ENCODE peak calls at places on chromosomes 3 and 15, in six cellular contexts. T is fibroblast of the aortic adventitia, I is thoracic aorta, K is Peyer's patch, O is cardiac muscle cell, U is GM23338. X is an unnamed sample.

GRCh38 chr3:150745832-150746231 is 17.1 kb downstream of the SIAH2 start:
- DNase-seq in K (no peak), U (no peak), T (no peak), O (no peak), I (no peak), X (no peak)

GRCh38 chr3:58150800-58151199 is 60.0 kb downstream of the DNASE1L3 start:
- DNase-seq in U (no peak), I (no peak), T (no peak), K (no peak), O (no peak), X (no peak)

GRCh38 chr3:131750256-131750655 is 247.5 kb upstream of the MRPL3 start:
- DNase-seq in O (no peak), T (no peak), K (no peak), U (no peak), I (no peak), X (no peak)

GRCh38 chr3:73805435-73805834 is 180.7 kb upstream of the PDZRN3 start:
- DNase-seq in O (peak), I (peak), T (peak), K (no peak), U (no peak), X (no peak)

GRCh38 chr15:48028712-48029111 is 92.1 kb upstream of the SLC24A5 start:
- DNase-seq in U (no peak), T (no peak), K (no peak), I (no peak), O (no peak), X (no peak)

GRCh38 chr3:79203144-79203519 is 564.7 kb downstream of the ROBO1 start:
- DNase-seq in I (no peak), K (no peak), O (no peak), U (no peak), T (no peak), X (no peak)

GRCh38 chr3:188874576-188874975 is 297.2 kb upstream of the TPRG1 start:
- DNase-seq in U (no peak), T (no peak), O (no peak), K (no peak), I (no peak), X (no peak)

GRCh38 chr3:45140392-45140791 is 5.8 kb downstream of the CDCP1 start:
- DNase-seq in O (no peak), U (no peak), K (no peak), I (no peak), T (peak), X (peak)

GRCh38 chr15:29278436-29279099 is 8.9 kb upstream of the NSMCE3 start:
- DNase-seq in K (no peak), O (peak), I (no peak), T (peak), U (no peak), X (peak)

GRCh38 chr15:75104804-75105557 is 81.6 kb downstream of the PPCDC start:
- DNase-seq in K (no peak), I (no peak), U (no peak), O (peak), T (peak), X (peak)

GRCh38 chr3:64223809-64224570 is 1.3 kb downstream of the PRICKLE2 start:
- DNase-seq in K (no peak), I (no peak), U (no peak), T (peak), O (peak), X (peak)

GRCh38 chr3:15451468-15452113 is 24.2 kb downstream of the EAF1 start:
- DNase-seq in U (no peak), K (no peak), I (no peak), T (no peak), O (no peak), X (no peak)

GRCh38 chr15:69476704-69477473 is 24.3 kb downstream of the RPLP1 start:
- DNase-seq in U (no peak), I (no peak), K (no peak), T (no peak), O (no peak), X (no peak)

GRCh38 chr3:50549226-50549625 is 18.3 kb downstream of the C3orf18 start:
- DNase-seq in T (no peak), K (no peak), O (no peak), U (no peak), I (no peak), X (no peak)

GRCh38 chr3:126033051-126033745 is 50.7 kb downstream of the SLC41A3 start:
- DNase-seq in U (no peak), K (no peak), I (no peak), T (no peak), O (no peak), X (no peak)

GRCh38 chr15:89874926-89875564 is 18.7 kb downstream of the AP3S2 start:
- DNase-seq in U (peak), O (peak), K (peak), I (peak), T (peak), X (peak)

GRCh38 chr3:196643201-196643749 is 3.8 kb downstream of the NRROS start:
- DNase-seq in K (no peak), I (no peak), U (no peak), O (no peak), T (no peak), X (no peak)

GRCh38 chr3:27596920-27597319 is 112.7 kb upstream of the SLC4A7 start:
- DNase-seq in O (peak), I (no peak), T (peak), K (no peak), U (no peak), X (peak)

GRCh38 chr3:127469760-127470159 is 120.8 kb downstream of the TPRA1 start:
- DNase-seq in I (no peak), U (no peak), K (no peak), O (no peak), T (no peak), X (no peak)

GRCh38 chr15:77118787-77119410 is 48.0 kb upstream of the TSPAN3 start:
- DNase-seq in K (no peak), I (no peak), O (peak), U (peak), T (peak), X (peak)

GRCh38 chr3:60046212-60046611 is 996.4 kb upstream of the CFAP20DC start:
- DNase-seq in T (no peak), U (no peak), I (no peak), O (no peak), K (no peak), X (no peak)

GRCh38 chr3:151548206-151548605 is 87.3 kb upstream of the IGSF10 start:
- DNase-seq in K (no peak), U (no peak), O (no peak), I (no peak), T (no peak), X (no peak)

GRCh38 chr15:66131200-66131599 is 122.3 kb downstream of the MEGF11 start:
- DNase-seq in K (no peak), I (no peak), U (no peak), O (no peak), T (no peak), X (no peak)

GRCh38 chr3:69239063-69239462 is 116.7 kb upstream of the LMOD3 start:
- DNase-seq in K (no peak), T (no peak), I (no peak), U (peak), O (peak), X (no peak)

GRCh38 chr15:66298803-66299251 is 5.5 kb downstream of the DIS3L start:
- DNase-seq in K (no peak), O (no peak), T (no peak), U (no peak), I (no peak), X (no peak)

GRCh38 chr15:98720577-98720976 is 72.2 kb downstream of the IGF1R start:
- DNase-seq in I (no peak), O (no peak), U (no peak), T (no peak), K (no peak), X (no peak)

GRCh38 chr3:2961576-2961975 is 148.6 kb downstream of the IL5RA start:
- DNase-seq in K (no peak), U (no peak), T (no peak), O (no peak), I (no peak), X (no peak)

GRCh38 chr15:99999282-100000070 is 266.2 kb upstream of the LYSMD4 start:
- DNase-seq in U (no peak), K (no peak), T (no peak), I (no peak), O (no peak), X (no peak)

GRCh38 chr15:41564286-41564959 is 5.4 kb downstream of the TYRO3 start:
- DNase-seq in I (no peak), K (no peak), U (peak), O (peak), T (no peak), X (peak)

GRCh38 chr3:183490653-183491052 is 62.2 kb upstream of the MCF2L2 start:
- DNase-seq in O (no peak), T (no peak), K (no peak), U (peak), I (no peak), X (no peak)

GRCh38 chr3:21020043-21020442 is 731.0 kb downstream of the ZNF385D start:
- DNase-seq in T (no peak), K (no peak), O (no peak), I (no peak), U (no peak), X (no peak)

GRCh38 chr15:70752142-70752754 is 11.1 kb downstream of the UACA start:
- DNase-seq in K (no peak), T (peak), O (peak), U (no peak), I (no peak), X (peak)

GRCh38 chr15:25711691-25712090 is 151.4 kb downstream of the ATP10A start:
- DNase-seq in I (no peak), K (peak), O (no peak), U (no peak), T (no peak), X (no peak)

GRCh38 chr3:13580256-13581023 is 31.5 kb downstream of the FBLN2 start:
- DNase-seq in I (no peak), O (no peak), U (no peak), T (no peak), K (no peak), X (no peak)

GRCh38 chr15:66633346-66633745 is 67.5 kb upstream of the LCTL start:
- DNase-seq in O (no peak), K (no peak), T (no peak), I (no peak), U (no peak), X (no peak)

GRCh38 chr3:38500688-38501417 is 4.7 kb downstream of the EXOG start:
- DNase-seq in T (no peak), U (no peak), I (no peak), K (no peak), O (no peak), X (no peak)

GRCh38 chr15:31268911-31269784 is 57.5 kb upstream of the KLF13 start:
- DNase-seq in U (no peak), T (no peak), O (no peak), I (no peak), K (no peak), X (no peak)

GRCh38 chr3:10344147-10344943 is 23.4 kb upstream of the SEC13 start:
- DNase-seq in K (no peak), U (peak), O (peak), T (peak), I (no peak), X (peak)

GRCh38 chr3:183098538-183099025 is 714 bp downstream of the MCCC1 start:
- DNase-seq in O (no peak), I (no peak), U (no peak), K (no peak), T (no peak), X (no peak)

GRCh38 chr3:151379083-151379734 is 5.3 kb downstream of the P2RY12 start:
- DNase-seq in K (no peak), I (no peak), T (no peak), U (peak), O (peak), X (no peak)

DNA sequence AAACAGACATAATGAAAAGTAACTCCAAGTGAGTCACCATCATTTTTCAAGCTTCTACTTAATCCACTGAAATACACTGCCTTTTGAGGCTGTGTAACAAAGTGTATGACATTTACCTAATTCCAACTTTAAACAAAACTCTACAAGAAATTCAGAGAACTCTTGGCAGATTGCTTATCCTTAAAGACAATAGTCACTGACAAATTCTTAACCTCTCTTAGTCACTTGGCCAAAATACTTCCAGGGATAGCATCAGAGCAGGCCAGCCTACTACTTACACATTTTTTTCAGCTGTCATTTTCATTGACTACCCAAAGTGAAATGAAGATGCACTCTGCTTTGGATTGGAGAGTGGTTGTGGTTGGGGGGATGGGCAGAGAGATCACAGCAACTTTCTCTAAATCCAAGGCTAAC is 3.6 kb downstream of the WWTR1 start:
- DNase-seq in I (no peak), U (no peak), K (no peak), O (peak), T (peak), X (peak)
- H3K4me3 ChIP-seq in I (peak), U (no peak), K (no peak), O (no peak), T (peak), X (peak)

DNA sequence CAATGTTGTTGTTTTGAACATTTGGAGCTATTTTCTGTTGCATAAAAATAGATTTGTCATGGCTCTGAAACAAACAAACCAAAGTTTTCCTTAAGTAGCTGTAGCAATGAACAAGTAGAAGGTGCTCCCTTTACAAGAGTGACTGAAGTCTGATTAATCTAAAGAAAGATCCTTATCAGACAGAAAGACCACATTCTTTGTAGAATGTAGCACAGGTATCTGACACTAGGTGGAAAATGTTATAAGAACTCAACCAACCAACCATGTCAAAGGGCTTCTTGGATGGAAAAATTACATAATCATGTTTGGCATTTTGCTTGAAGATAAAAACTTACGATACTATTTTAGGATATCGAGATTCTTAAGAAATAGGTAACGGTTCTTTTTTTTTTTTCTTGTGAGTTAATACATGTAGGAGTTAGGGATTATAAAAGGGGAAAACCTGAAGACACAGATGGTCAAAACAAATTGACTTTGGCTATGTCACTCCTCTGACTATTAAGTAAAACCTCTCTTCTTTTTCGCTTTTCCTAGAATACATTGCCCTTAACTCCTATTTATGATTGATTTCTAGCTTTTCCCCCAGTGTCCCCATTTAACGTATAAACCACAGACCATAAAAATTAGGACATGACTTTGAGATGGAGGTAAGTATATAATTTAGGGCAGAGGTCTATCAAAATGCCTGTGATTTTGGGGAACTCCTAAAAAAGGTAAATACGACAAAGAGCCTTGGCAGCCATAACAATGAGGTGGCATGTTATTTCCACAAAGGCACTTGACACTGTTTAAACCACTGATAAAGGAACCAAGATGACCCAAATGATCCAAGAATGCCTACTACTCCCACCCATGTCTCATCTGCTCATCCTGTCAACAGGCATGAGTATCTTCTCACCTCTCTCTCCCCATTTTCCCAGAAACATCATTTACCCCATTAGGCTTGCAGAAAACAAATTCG is 72.0 kb downstream of the CCR4 start:
- DNase-seq in O (no peak), U (no peak), I (no peak), T (no peak), K (no peak), X (no peak)
- TF ChIP-seq CTCF in O (no peak), U (no peak), I (no peak), T (no peak), K (no peak), X (no peak)

DNA sequence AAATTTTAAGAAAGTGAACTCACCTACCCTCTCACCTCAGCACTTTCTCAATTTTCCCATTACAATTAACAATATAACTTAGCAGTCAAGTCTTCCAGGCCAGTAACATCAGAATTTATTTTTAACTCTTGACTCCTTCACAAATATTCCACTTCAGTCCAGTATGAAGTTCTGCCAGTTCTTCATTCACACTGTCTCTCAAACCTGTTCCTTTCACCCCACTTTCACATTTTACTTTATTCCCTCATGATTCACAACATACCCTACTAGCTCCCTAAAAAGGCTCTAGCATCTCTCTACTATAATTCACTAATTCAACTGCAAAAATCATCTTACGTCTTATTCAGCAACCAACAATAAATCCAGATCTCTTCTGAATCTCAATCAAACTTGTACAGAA is 3.8 kb downstream of the GSK3B start:
- DNase-seq in O (no peak), I (no peak), U (no peak), K (no peak), T (no peak), X (no peak)
- H3K4me3 ChIP-seq in O (peak), I (peak), U (peak), K (no peak), T (peak), X (peak)

GRCh38 chr3:142213298-142213697 is 12.1 kb downstream of the GK5 start:
- DNase-seq in I (no peak), O (peak), T (peak), K (no peak), U (no peak), X (peak)

GRCh38 chr3:142211034-142211433 is 14.4 kb downstream of the GK5 start:
- DNase-seq in O (peak), K (no peak), T (no peak), I (no peak), U (peak), X (peak)

GRCh38 chr3:142209655-142210054 is 15.7 kb downstream of the GK5 start:
- DNase-seq in I (peak), K (no peak), T (peak), U (no peak), O (peak), X (peak)

GRCh38 chr3:142210144-142210543 is 15.2 kb downstream of the GK5 start:
- DNase-seq in I (no peak), U (no peak), O (peak), T (peak), K (no peak), X (no peak)

GRCh38 chr3:142210608-142211007 is 14.8 kb downstream of the GK5 start:
- DNase-seq in T (peak), O (peak), K (no peak), U (peak), I (no peak), X (peak)
- TF ChIP-seq CTCF in T (peak), O (peak), K (no peak), U (no peak), I (no peak), X (peak)

GRCh38 chr3:123021986-123022510 is 5.5 kb downstream of the SEMA5B start:
- DNase-seq in T (no peak), K (no peak), I (no peak), U (peak), O (no peak), X (no peak)
- H3K4me3 ChIP-seq in T (no peak), K (no peak), I (no peak), U (peak), O (no peak), X (no peak)

DNA sequence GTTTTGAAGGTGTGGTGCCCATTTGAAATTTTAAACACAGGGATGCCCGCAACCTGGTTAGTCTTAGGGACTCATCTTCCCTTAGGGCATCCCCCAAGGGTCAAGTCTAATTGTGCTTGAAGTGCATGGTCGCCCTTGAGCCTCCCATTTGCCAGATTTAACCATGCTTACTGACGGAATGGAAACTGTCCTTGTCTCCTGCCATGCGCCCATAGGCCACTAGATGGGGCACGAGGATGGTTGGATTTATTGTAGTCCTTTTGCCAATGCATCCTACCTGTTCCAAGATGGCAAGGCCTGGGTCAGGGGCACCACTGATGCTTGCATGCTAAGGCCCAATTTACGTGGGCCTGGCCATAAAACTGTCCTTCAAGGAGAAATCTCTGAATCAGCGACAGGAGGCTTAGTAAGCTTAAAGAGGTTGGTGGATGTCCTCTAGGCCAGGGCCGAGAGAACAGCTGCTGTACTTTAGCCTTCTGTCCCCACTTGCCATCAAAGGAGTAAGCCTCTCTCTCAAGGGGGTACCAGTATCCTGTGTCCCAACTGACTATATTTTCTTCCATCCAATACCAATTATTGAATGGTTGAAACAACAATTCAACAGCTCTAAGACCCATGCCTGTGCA is 355.4 kb downstream of the OTOL1 start:
- DNase-seq in O (peak), I (no peak), U (peak), K (peak), T (peak), X (peak)
- TF ChIP-seq CTCF in O (peak), I (peak), U (peak), K (peak), T (peak), X (peak)

DNA sequence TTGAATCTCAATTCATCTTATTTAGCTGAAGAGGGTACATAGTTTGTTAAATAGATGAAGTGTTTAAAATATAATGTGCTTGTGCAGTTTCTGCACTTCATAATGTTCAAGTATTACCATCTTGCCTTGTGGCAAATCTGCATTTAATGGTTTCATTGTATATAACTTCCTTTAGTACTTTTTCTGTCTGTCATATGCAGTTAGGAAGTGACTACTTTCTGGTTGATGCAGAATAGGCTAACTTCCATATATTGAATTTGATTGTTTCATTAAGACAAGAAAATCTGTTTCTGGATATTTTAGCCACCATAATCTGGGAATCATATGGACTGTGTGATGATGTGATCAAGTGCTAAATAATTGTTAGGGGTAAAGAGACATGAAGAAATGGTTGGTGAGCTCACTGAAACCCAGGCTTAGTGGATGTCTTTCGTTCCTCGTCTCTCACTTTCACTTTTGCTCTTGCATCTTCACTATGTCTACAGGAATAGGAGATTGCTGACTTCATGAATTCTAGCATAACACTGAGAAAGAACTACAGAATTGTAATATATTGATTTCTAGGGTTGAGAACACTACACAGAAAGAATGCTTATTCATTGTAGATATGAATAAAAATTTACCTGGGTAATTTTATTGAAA is 3.5 kb upstream of the MNS1 start:
- DNase-seq in I (no peak), O (no peak), U (no peak), T (peak), K (no peak), X (peak)
- H3K4me3 ChIP-seq in I (peak), O (no peak), U (no peak), T (peak), K (no peak), X (peak)